ENCODE peak calls at places on chromosomes 4 and X, in seven cellular contexts. A is ascending aorta, Y is Karpas-422, M is cardiac muscle cell, N is PC-3, P is esophagus squamous epithelium, K is fibroblast of lung. G is an unnamed sample. For H3K4me1 and H3K27me3, the result is how much of the 10 kb centered on the place peaks cover.

GRCh38 chrX:53445977-53446376 is 11.8 kb upstream of the HSD17B10 start:
- DNase-seq in A (no peak), Y (peak), M (peak), N (peak), P (no peak), K (peak), G (peak)

GRCh38 chr4:27084685-27085356 is 224.2 kb downstream of the STIM2 start:
- DNase-seq in A (no peak), Y (no peak), M (peak), N (peak), P (no peak), K (peak), G (peak)

GRCh38 chrX:9339603-9340569 is 125.0 kb upstream of the TBL1X start:
- DNase-seq in A (no peak), Y (no peak), M (peak), N (no peak), P (no peak), K (peak), G (peak)

GRCh38 chr4:118942465-118942864 is 53.8 kb downstream of the SYNPO2 start:
- DNase-seq in A (no peak), Y (no peak), M (peak), N (peak), P (no peak), K (no peak), G (peak)

GRCh38 chr4:21117771-21118170 is 417.5 kb downstream of the PACRGL start:
- DNase-seq in A (no peak), Y (no peak), M (no peak), N (no peak), P (no peak), K (no peak), G (no peak)

GRCh38 chr4:89482248-89482647 is 174.6 kb upstream of the GPRIN3 start:
- DNase-seq in A (no peak), Y (peak), M (peak), N (peak), P (no peak), K (peak), G (no peak)

GRCh38 chrX:41238543-41238942 is 95.4 kb upstream of the DDX3X start:
- DNase-seq in A (no peak), Y (no peak), M (peak), N (peak), P (no peak), K (peak), G (no peak)

GRCh38 chr4:159155119-159155518 is 52.2 kb downstream of the RAPGEF2 start:
- DNase-seq in A (no peak), Y (no peak), M (no peak), N (no peak), P (no peak), K (no peak), G (no peak)

GRCh38 chr4:138259801-138260200 is 17.7 kb upstream of the SLC7A11 start:
- DNase-seq in A (no peak), Y (no peak), M (peak), N (peak), P (no peak), K (peak), G (no peak)

GRCh38 chr4:67593741-67594175 is 35.2 kb downstream of the STAP1 start:
- DNase-seq in A (no peak), Y (no peak), M (peak), N (no peak), P (no peak), K (peak), G (no peak)

GRCh38 chr4:90328558-90328957 is 201.4 kb downstream of the CCSER1 start:
- DNase-seq in A (no peak), Y (no peak), M (peak), N (peak), P (no peak), K (peak), G (peak)

GRCh38 chr4:140681201-140681600 is 75.0 kb downstream of the TBC1D9 start:
- DNase-seq in A (no peak), Y (no peak), M (no peak), N (no peak), P (no peak), K (no peak), G (no peak)

GRCh38 chrX:56248492-56248891 is 16.3 kb downstream of the KLF8 start:
- DNase-seq in A (no peak), Y (peak), M (peak), N (peak), P (no peak), K (peak), G (peak)

GRCh38 chr4:82780398-82781231 is 18.0 kb downstream of the SCD5 start:
- DNase-seq in A (no peak), Y (peak), M (peak), N (no peak), P (no peak), K (peak), G (peak)

GRCh38 chr4:111323496-111323895 is 700.6 kb upstream of the PITX2 start:
- DNase-seq in A (no peak), Y (no peak), M (peak), N (peak), P (no peak), K (peak), G (no peak)

GRCh38 chrX:68833855-68834331 is 5.1 kb downstream of the EFNB1 start:
- DNase-seq in A (no peak), Y (peak), M (no peak), N (peak), P (no peak), K (no peak), G (no peak)

GRCh38 chr4:82681759-82682158 is 116.8 kb downstream of the SCD5 start:
- DNase-seq in A (no peak), Y (peak), M (no peak), N (no peak), P (no peak), K (no peak), G (no peak)

GRCh38 chrX:14673764-14674163 is 144.4 kb downstream of the GLRA2 start:
- DNase-seq in A (no peak), Y (peak), M (peak), N (peak), P (no peak), K (peak), G (peak)

GRCh38 chrX:71053217-71053621 is 14.9 kb downstream of the SNX12 start:
- DNase-seq in A (no peak), Y (no peak), M (peak), N (no peak), P (no peak), K (peak), G (no peak)

GRCh38 chrX:122579521-122579920 is 604.6 kb upstream of the GRIA3 start:
- DNase-seq in A (no peak), Y (no peak), M (no peak), N (no peak), P (no peak), K (peak), G (no peak)

GRCh38 chrX:31271615-31272471 is 200.0 kb upstream of the FTHL17 start:
- DNase-seq in A (no peak), Y (no peak), M (no peak), N (peak), P (no peak), K (no peak), G (no peak)

GRCh38 chrX:46577116-46578005 is 3.8 kb downstream of the CHST7 start:
- DNase-seq in A (no peak), Y (no peak), M (peak), N (peak), P (no peak), K (no peak), G (no peak)

GRCh38 chr4:99179626-99180025 is 35.5 kb upstream of the ADH4 start:
- DNase-seq in A (no peak), Y (no peak), M (no peak), N (no peak), P (no peak), K (no peak), G (no peak)

GRCh38 chr4:113316879-113317278 is 267.4 kb downstream of the ANK2 start:
- DNase-seq in A (no peak), Y (peak), M (no peak), N (no peak), P (no peak), K (no peak), G (peak)

GRCh38 chrX:2819345-2820130 is 9.2 kb upstream of the GYG2 start:
- DNase-seq in A (no peak), Y (peak), M (peak), N (peak), P (no peak), K (peak), G (no peak)

GRCh38 chrX:39967348-39967747 is 130.4 kb downstream of the BCOR start:
- DNase-seq in A (no peak), Y (no peak), M (no peak), N (peak), P (no peak), K (no peak), G (no peak)

GRCh38 chr4:101258782-101259353 is 88.5 kb downstream of the PPP3CA start:
- DNase-seq in A (no peak), Y (no peak), M (no peak), N (no peak), P (no peak), K (no peak), G (no peak)

GRCh38 chr4:168153596-168154440 is 61.5 kb downstream of the ANXA10 start:
- DNase-seq in A (peak), Y (peak), M (peak), N (peak), P (peak), K (peak), G (peak)

GRCh38 chr4:148164529-148164928 is 277.7 kb downstream of the NR3C2 start:
- DNase-seq in A (no peak), Y (no peak), M (no peak), N (no peak), P (no peak), K (no peak), G (no peak)

GRCh38 chr4:19521151-19521550 is 730.6 kb upstream of the SLIT2 start:
- DNase-seq in A (no peak), Y (no peak), M (no peak), N (no peak), P (no peak), K (no peak), G (no peak)

GRCh38 chr4:80926446-80926845 is 104.1 kb upstream of the BMP3 start:
- DNase-seq in A (no peak), Y (no peak), M (peak), N (peak), P (no peak), K (peak), G (no peak)

GRCh38 chrX:46381630-46382029 is 163.6 kb downstream of the ZNF674 start:
- DNase-seq in A (no peak), Y (peak), M (peak), N (peak), P (no peak), K (no peak), G (peak)

GRCh38 chr4:30757357-30757756 is 37.2 kb downstream of the PCDH7 start:
- DNase-seq in A (no peak), Y (no peak), M (peak), N (peak), P (no peak), K (peak), G (no peak)

GRCh38 chr4:185580699-185581098 is 45.4 kb upstream of the PDLIM3 start:
- DNase-seq in A (no peak), Y (no peak), M (no peak), N (no peak), P (no peak), K (no peak), G (no peak)

GRCh38 chr4:40299704-40300336 is 35.3 kb upstream of the CHRNA9 start:
- DNase-seq in A (no peak), Y (peak), M (no peak), N (peak), P (no peak), K (no peak), G (no peak)
- H3K4me1 ChIP-seq in A (under half), Y (half or more), M (under half), N (under half), P (under half), K (under half), G (under half)

DNA sequence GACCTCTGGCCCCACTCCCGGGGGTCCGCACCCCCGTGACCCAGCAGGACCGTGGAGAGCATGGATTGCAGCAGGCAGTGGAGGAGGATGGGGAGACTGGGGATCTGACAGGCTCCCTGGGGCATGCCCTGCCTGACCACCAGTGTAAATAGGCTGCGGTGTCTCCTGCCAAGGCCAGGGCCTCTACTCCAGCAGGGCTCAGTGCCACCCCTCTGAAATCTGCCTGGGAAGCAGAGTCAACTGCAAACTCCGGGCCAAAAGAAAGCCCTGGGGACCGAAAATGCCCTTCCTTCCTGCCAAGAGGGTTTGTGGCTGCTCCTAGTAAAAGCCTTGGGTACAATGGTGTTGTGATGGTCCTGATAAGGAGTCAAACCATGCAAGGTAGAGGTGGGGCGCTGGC is 6.4 kb downstream of the ADRA2C start:
- DNase-seq in A (no peak), Y (no peak), M (no peak), N (no peak), P (no peak), K (no peak), G (no peak)
- H3K27me3 ChIP-seq in A (under half), Y (under half), M (under half), N (under half), P (under half), K (under half), G (under half)

DNA sequence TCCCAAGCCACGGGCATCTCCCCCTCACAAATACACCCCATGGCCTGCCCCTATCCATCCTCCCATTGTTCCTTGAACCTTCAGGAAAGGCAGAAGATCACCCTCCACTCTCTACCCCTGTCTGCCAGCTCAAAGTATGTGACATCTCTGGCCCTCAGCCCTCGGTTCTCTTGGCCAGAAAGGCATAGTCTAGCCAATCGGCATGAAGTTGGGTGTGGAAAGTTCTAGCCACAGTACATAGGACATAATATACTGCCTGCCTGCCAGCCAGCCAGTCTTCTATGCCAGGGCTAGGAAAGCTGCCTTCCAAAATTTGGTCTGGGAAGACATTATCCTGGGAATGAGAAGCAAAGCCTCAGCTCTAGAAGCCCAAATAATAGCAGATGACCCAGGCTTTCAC is 3.2 kb upstream of the PLP1 start:
- DNase-seq in A (no peak), Y (no peak), M (no peak), N (no peak), P (no peak), K (no peak), G (no peak)
- H3K4me1 ChIP-seq in A (under half), Y (under half), M (under half), N (under half), P (under half), K (under half), G (under half)

DNA sequence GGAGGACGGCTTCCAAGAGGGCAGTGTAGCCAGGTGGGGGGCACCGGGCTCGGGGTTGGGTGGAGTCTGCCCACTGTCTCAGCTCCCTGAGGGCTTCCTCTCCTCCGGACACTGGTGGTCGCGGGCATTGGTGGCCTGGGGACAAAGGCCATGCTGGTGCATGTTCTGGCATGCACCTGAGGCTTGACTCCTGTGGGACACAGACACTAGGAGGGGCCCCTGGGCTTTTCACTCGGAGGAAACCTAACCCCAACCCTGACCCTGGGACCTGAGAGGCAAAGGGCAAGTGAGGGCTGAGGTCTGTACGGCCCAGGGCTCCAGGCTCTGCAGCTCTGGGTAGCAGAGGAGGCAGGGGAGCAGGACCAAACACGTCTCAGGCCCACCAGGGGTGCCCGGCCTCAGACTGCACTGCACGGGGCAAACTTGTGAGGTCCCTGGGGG is 22.3 kb upstream of the FGFR3 start:
- DNase-seq in A (no peak), Y (no peak), M (no peak), N (no peak), P (no peak), K (no peak), G (no peak)
- H3K27me3 ChIP-seq in A (under half), Y (under half), M (under half), N (under half), P (under half), K (under half), G (under half)

GRCh38 chrX:77691916-77692315 is 94.1 kb downstream of the ATRX start:
- DNase-seq in A (no peak), Y (no peak), M (no peak), N (no peak), P (no peak), K (no peak), G (no peak)
- H3K4me1 ChIP-seq in A (under half), Y (under half), M (under half), N (under half), P (under half), K (under half), G (under half)

GRCh38 chr4:15171725-15172124 is 169.4 kb downstream of the CPEB2 start:
- DNase-seq in A (no peak), Y (no peak), M (no peak), N (no peak), P (no peak), K (no peak), G (no peak)
- H3K27me3 ChIP-seq in A (under half), Y (under half), M (under half), N (under half), P (under half), K (under half), G (under half)

GRCh38 chrX:101655540-101655939 is 4.1 kb downstream of the ARMCX2 start:
- DNase-seq in A (no peak), Y (peak), M (no peak), N (no peak), P (no peak), K (no peak), G (no peak)

GRCh38 chrX:101657495-101657894 is 2.2 kb downstream of the ARMCX2 start:
- DNase-seq in A (no peak), Y (no peak), M (no peak), N (no peak), P (no peak), K (no peak), G (no peak)

GRCh38 chrX:101656817-101657216 is 2.8 kb downstream of the ARMCX2 start:
- DNase-seq in A (no peak), Y (no peak), M (no peak), N (no peak), P (no peak), K (no peak), G (no peak)

GRCh38 chrX:101658661-101659477 is 781 bp downstream of the ARMCX2 start:
- DNase-seq in A (no peak), Y (no peak), M (peak), N (peak), P (peak), K (peak), G (peak)

DNA sequence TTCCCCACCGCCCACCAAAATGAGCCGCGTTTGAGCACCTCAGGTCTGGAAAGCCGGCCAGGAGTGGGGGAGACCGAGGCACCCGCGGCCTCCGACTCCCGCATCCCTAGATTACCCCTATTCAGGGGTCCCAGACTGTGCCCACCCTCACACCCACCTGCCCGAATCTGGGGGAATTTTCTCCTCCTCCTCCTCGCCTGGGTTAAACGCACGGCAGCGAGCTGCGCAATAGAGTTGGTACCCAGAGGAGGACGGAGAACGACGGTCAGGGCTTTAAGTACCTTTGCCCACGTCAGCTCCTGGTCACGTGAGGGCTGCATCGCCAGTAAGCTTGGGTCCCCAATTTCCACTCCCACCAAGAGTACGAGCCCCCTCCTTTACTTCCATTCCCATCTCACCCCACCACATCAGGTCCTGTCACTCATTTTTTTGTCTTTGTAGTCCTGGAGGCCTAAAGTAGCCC is at the start of gene ARMCX2:
- DNase-seq in A (no peak), Y (no peak), M (peak), N (no peak), P (no peak), K (peak), G (no peak)
- H3K4me1 ChIP-seq in A (under half), Y (under half), M (under half), N (under half), P (under half), K (under half), G (under half)

G was measured in BE2C.